ENCODE peak calls at places on chromosomes 13 and 19, in four cellular contexts. E is lower lobe of right lung, Q is brain microvascular endothelial cell, W is MM.1S. U is an unnamed sample. For H3K27me3, the result is how much of the 10 kb centered on the place peaks cover.

GRCh38 chr19:34667349-34668076 is 9.4 kb downstream of the SCGB2B2 start:
- DNase-seq in Q (no peak), E (peak), W (peak), U (no peak)

GRCh38 chr19:58570770-58571574 is 2.2 kb downstream of the MZF1 start:
- DNase-seq in Q (no peak), W (no peak), E (no peak), U (no peak)

GRCh38 chr13:98515804-98516465 is 61.0 kb downstream of the STK24 start:
- DNase-seq in W (no peak), Q (no peak), E (no peak), U (no peak)

GRCh38 chr13:110199046-110199831 is 107.7 kb downstream of the COL4A1 start:
- DNase-seq in E (no peak), W (no peak), Q (no peak), U (no peak)

GRCh38 chr19:7292950-7293794 is 1.0 kb downstream of the INSR start:
- DNase-seq in E (peak), W (peak), Q (no peak), U (no peak)

GRCh38 chr19:42175952-42176648 is 41.4 kb downstream of the DEDD2 start:
- DNase-seq in W (no peak), E (no peak), Q (no peak), U (no peak)

GRCh38 chr13:86318424-86318823 is 519.2 kb upstream of the SLITRK6 start:
- DNase-seq in E (no peak), W (no peak), Q (no peak), U (no peak)

GRCh38 chr19:43229315-43229714 is 23.9 kb upstream of the PSG4 start:
- DNase-seq in E (no peak), Q (peak), W (peak), U (no peak)

GRCh38 chr19:13234518-13234917 is 84.3 kb downstream of the IER2 start:
- DNase-seq in W (peak), E (peak), Q (no peak), U (peak)

GRCh38 chr13:99215466-99215865 is 14.8 kb downstream of the UBAC2 start:
- DNase-seq in Q (no peak), E (no peak), W (no peak), U (peak)

GRCh38 chr13:88800505-88800904 is 1129.3 kb downstream of the SLITRK5 start:
- DNase-seq in Q (no peak), E (no peak), W (no peak), U (no peak)

GRCh38 chr13:114313061-114313860 is 1.0 kb upstream of the CHAMP1 start:
- DNase-seq in W (peak), E (no peak), Q (no peak), U (no peak)

GRCh38 chr13:47875206-47875605 is 125.9 kb downstream of the SUCLA2 start:
- DNase-seq in E (no peak), W (no peak), Q (no peak), U (no peak)

GRCh38 chr19:15101479-15102082 is 5.6 kb upstream of the SYDE1 start:
- DNase-seq in E (no peak), W (peak), Q (peak), U (peak)

GRCh38 chr13:111339366-111340143 is 19.1 kb downstream of the TEX29 start:
- DNase-seq in E (no peak), Q (no peak), W (no peak), U (no peak)

GRCh38 chr13:62931901-62932883 is 1516.5 kb upstream of the PCDH20 start:
- DNase-seq in W (no peak), Q (no peak), E (no peak), U (no peak)

GRCh38 chr19:41263042-41263849 is 926 bp upstream of the HNRNPUL1 start:
- DNase-seq in E (peak), W (peak), Q (peak), U (peak)

GRCh38 chr19:50568321-50569022 is at the start of gene LRRC4B:
- DNase-seq in Q (no peak), W (no peak), E (no peak), U (no peak)

GRCh38 chr19:28889941-28890645 is 322.9 kb downstream of the UQCRFS1 start:
- DNase-seq in W (no peak), Q (no peak), E (no peak), U (no peak)

DNA sequence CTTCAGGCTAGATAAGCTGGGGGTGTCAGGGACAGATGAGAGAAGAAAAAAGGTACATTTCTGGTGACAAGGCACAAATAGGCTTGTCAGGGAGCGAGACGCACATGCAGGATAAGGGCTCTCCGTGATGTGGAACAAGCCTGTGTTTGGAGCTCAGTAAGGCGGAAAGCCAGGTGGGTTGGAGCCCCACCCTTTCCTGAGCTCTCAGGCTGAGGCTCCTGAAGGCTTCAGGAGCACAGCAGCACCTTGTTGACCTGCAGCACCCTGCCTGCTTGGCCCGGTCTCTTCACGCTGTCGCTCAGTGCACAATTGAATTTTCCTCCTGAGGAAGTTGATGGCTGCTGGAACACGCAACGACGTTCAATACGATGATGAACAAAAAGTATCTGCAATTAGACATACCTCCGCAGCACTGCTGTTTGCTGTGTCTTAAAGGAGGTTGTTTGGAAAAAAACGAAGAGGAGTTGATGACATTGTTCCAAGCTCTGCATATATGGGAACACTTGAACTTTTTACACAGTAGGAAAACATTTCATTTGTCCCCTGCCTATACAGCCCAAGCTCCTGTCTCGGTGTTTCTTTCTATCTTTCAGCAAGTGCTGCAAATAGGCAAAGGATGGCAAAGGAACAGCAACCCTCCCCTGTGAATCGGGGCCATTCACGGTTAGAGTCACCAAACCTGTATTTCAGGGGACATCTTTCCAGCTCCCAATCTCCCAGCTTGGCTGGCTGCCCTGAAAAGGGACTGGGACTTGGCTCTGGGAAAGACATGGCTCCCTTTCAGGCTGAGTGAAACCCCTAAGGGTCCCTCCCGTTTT is 29.5 kb downstream of the SERP2 start:
- DNase-seq in E (no peak), Q (no peak), W (no peak), U (no peak)
- H3K27me3 ChIP-seq in E (under half), Q (under half), W (under half), U (under half)

GRCh38 chr19:1084024-1084868 is 10.9 kb downstream of the POLR2E start:
- DNase-seq in W (no peak), E (no peak), Q (no peak), U (no peak)

GRCh38 chr19:1080360-1081161 is 13.6 kb downstream of the ARHGAP45 start:
- DNase-seq in Q (no peak), W (no peak), E (no peak), U (no peak)

GRCh38 chr19:1082928-1083816 is 12.0 kb downstream of the POLR2E start:
- DNase-seq in E (no peak), W (no peak), Q (no peak), U (no peak)

GRCh38 chr19:1081301-1082164 is 13.6 kb downstream of the POLR2E start:
- DNase-seq in E (no peak), Q (no peak), W (no peak), U (no peak)

DNA sequence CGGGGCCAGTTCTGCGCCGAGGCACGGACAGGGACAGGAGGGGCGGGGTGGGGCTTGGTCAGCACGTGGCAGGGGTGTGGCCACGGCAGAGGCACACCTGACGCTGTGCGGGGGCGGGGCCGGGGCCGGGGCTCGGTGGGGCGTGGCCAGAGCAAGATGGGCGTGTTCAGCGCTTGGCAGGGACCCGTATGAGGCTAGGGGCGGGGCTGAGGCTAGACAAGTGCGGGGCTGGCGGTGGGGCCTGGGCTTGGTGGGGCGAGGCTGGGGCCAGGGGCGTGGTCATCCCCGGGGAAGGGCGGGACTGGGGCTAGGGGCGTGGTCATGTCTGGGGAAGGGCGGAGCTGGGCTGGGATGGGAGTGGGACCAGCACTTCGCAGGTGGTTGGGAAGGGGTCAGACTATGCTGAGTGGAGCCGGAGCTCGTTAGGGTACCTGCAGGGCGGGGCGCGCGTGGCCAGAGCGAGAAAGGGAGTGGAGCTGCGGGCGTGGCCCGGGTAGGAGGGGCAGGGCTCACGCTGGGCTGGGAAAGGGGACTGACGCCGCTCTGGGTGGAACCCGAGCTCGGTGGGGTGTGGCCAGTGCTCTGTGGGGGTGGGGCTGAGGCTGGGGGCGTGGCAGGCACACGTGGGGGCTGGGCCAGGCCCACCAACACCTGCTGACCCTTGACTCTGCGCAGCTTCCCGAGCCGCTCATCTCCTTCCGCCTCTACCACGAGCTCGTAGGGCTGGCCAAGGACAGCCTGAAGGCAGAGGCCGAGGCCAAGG is 12.8 kb downstream of the POLR2E start:
- DNase-seq in W (no peak), Q (no peak), E (peak), U (peak)
- H3K27ac ChIP-seq in W (no peak), Q (no peak), E (no peak), U (peak)

DNA sequence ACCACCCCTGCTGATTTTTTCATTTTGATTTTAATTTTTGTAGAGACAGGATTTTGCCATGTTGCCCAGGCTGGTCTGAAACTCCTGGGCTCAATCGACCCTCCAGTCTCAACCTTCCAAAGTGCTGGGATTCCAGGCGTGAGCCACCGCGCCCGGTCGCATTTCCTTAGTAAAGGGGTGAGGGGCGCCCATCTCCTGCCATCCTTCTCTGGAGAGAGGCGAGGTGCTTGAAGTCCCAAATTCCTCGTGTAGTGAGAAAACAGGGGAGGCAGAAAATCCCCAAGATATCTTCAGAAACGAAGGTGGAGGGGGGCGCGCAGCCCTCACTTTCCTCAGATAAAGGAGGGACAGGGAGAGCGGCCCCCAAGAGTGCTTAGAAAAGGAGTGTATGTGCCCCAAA is 21.0 kb upstream of the GATAD2A start:
- DNase-seq in W (no peak), Q (no peak), E (no peak), U (no peak)
- H3K4me3 ChIP-seq in W (peak), Q (peak), E (peak), U (peak)

GRCh38 chr13:30924726-30925125 is 7.7 kb upstream of the TEX26 start:
- DNase-seq in W (no peak), E (no peak), Q (no peak), U (no peak)

GRCh38 chr13:30926781-30927180 is 5.7 kb upstream of the TEX26 start:
- DNase-seq in W (no peak), E (no peak), Q (no peak), U (no peak)

GRCh38 chr13:30923423-30923822 is 9.0 kb upstream of the TEX26 start:
- DNase-seq in W (no peak), Q (no peak), E (no peak), U (no peak)

GRCh38 chr13:30925429-30925828 is 7.0 kb upstream of the TEX26 start:
- DNase-seq in E (no peak), Q (no peak), W (no peak), U (no peak)

GRCh38 chr13:30924321-30924720 is 8.1 kb upstream of the TEX26 start:
- DNase-seq in Q (no peak), E (no peak), W (no peak), U (no peak)
- H3K27me3 ChIP-seq in Q (under half), E (under half), W (under half), U (under half)

DNA sequence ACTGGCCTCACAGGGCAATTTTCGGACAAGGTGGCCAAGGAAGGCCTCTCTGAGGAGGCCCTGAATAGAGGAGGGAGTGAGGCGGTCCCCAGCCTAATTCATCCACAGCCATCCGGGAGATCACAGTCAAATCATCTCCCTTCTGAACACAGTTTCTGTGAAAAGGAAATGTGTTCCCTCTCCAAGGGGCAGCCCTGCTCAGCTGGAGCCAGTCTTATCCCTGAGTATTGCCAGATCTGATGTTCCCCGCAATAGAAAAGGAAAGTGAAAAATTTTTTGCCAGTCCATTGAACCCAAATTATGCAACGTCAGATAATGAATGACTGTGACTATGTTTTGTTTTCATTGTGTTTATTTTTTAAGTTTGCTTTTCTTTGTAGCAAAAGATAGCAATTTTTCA is 125.9 kb downstream of the SIPA1L3 start:
- DNase-seq in E (no peak), W (no peak), Q (no peak), U (no peak)
- H3K27ac ChIP-seq in E (peak), W (peak), Q (peak), U (no peak)

GRCh38 chr13:31016342-31017325 is 84.2 kb downstream of the TEX26 start:
- DNase-seq in E (no peak), W (no peak), Q (no peak), U (no peak)
- H3K4me3 ChIP-seq in E (no peak), W (no peak), Q (no peak), U (no peak)

DNA sequence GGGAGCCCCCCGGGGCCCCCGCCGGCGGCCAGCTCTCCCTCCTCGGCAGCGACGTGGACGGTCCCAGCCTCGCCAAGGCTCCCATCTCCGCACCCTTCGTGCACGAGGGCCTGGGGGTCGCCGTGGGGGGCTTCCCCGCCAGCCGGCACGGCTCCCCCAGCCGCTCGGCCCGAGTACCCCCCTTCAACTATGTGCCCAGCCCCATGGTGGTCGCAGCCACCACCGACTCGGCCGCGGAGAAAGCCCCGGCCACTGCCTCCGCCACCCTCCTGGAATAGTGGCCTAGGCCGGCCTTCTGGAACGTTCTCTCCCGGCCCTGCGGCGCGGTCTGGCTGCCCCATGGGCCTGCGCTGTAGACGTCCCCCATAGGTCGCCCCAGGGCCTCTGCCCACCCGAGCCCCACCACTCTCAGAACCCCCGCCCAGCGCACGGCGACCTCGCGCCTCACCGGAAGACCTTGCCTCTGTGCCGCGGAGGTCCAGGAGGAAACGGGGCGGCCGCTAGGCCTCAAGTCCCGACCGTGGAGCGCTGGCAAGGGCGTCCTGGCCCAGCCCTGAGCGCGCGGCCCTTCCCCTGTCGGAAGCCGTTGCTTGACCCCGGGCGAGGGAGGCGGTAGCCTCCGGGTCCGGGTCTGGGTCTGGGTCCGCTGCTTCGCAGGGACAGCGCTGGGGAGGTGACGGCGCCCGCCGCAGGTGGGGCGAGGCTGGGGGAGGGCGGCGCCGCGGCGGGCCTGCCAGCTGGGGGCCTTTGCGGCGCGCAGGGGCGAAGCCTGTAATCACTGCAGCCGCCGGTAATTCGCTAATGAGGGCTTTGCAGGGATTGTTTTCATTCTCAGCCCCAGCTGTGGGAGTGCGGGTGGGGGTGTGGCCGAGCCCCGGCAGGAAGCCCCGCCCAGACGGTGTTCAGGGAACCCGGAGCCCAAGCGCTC is 8.8 kb downstream of the C19orf25 start:
- DNase-seq in W (peak), Q (no peak), E (peak), U (peak)
- H3K27me3 ChIP-seq in W (under half), Q (half or more), E (half or more), U (under half)

GRCh38 chr13:32253911-32254399 is 61.2 kb downstream of the ZAR1L start:
- DNase-seq in E (no peak), W (no peak), Q (no peak), U (no peak)

GRCh38 chr13:32255744-32256120 is 59.4 kb downstream of the ZAR1L start:
- DNase-seq in E (no peak), Q (no peak), W (no peak), U (no peak)

GRCh38 chr13:32254416-32254815 is 60.7 kb downstream of the ZAR1L start:
- DNase-seq in W (no peak), Q (no peak), E (no peak), U (no peak)

GRCh38 chr13:32256243-32256642 is 58.9 kb downstream of the ZAR1L start:
- DNase-seq in Q (no peak), W (no peak), E (no peak), U (no peak)

GRCh38 chr13:32254916-32255743 is 60.0 kb downstream of the ZAR1L start:
- DNase-seq in Q (no peak), E (no peak), W (no peak), U (no peak)
- H3K27ac ChIP-seq in Q (no peak), E (peak), W (no peak), U (no peak)

GRCh38 chr19:39532233-39533002 is at the start of gene EID2B:
- DNase-seq in W (peak), Q (peak), E (peak), U (peak)

GRCh38 chr19:39533791-39534190 is 1.1 kb upstream of the EID2B start:
- DNase-seq in Q (no peak), E (no peak), W (no peak), U (no peak)

GRCh38 chr19:39531834-39532232 is 819 bp downstream of the EID2B start:
- DNase-seq in W (no peak), E (no peak), Q (no peak), U (no peak)

DNA sequence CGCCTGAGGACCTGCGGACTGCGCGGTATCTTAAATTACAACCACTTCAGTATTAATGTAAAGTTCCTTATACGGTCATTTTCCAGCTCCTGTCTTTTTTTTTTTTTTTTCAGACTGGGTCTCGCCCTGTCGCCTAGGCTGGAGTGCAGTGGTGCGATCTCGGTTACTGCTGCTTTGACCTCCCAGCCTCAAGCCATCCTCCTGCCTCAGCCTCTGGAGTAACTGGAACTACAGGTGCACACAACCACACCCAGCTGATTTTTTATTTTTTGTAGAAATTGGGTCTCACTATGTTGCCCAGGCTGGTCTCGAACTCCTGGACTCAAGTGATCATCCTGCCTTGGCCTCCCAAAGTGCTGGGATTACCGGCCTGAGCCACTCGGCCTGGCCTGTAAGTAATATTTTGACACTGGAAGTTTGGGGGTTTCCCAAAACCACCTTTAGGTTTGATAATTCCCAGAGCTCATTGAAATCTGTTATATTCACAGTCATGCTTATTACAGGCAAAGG is 406 bp upstream of the EID2B start:
- DNase-seq in Q (no peak), E (no peak), W (no peak), U (no peak)
- H3K4me3 ChIP-seq in Q (no peak), E (peak), W (no peak), U (peak)